ENCODE peak calls at places on chromosome 11, in four cellular contexts. K, C, T and G are unnamed samples.
A peak's percentile ranks its signal among the peaks of the same experiment; 100 is the strongest.

GRCh38 chr11:76736773-76737495 is 46.2 kb upstream of the TSKU start:
- DNase-seq in K (no peak), C (no peak), T (peak; percentile 23), G (no peak)

GRCh38 chr11:35036642-35037041 is 102.3 kb upstream of the CD44 start:
- DNase-seq in K (no peak), C (no peak), T (no peak), G (no peak)

GRCh38 chr11:66126808-66127555 is 56.9 kb downstream of the PACS1 start:
- DNase-seq in K (peak; percentile 59), C (peak; percentile 20), T (peak; percentile 39), G (no peak)

GRCh38 chr11:57290288-57290687 is 34.5 kb downstream of the TNKS1BP1 start:
- DNase-seq in K (no peak), C (no peak), T (no peak), G (no peak)

GRCh38 chr11:100467821-100468508 is 219.1 kb upstream of the ARHGAP42 start:
- DNase-seq in K (no peak), C (no peak), T (no peak), G (no peak)

GRCh38 chr11:79503028-79503427 is 62.2 kb upstream of the TENM4 start:
- DNase-seq in K (peak; percentile 23), C (no peak), T (no peak), G (no peak)

GRCh38 chr11:70135142-70136132 is 57.3 kb downstream of the ANO1 start:
- DNase-seq in K (no peak), C (no peak), T (no peak), G (no peak)

GRCh38 chr11:68649851-68650555 is 34.3 kb upstream of the GAL start:
- DNase-seq in K (no peak), C (no peak), T (no peak), G (no peak)

GRCh38 chr11:125514336-125515101 is 18.5 kb upstream of the FEZ1 start:
- DNase-seq in K (no peak), C (peak; percentile 55), T (no peak), G (peak; percentile 92)

GRCh38 chr11:17764446-17765218 is 30.1 kb downstream of the KCNC1 start:
- DNase-seq in K (no peak), C (no peak), T (no peak), G (no peak)

GRCh38 chr11:31959711-31960110 is 131.2 kb upstream of the RCN1 start:
- DNase-seq in K (no peak), C (no peak), T (no peak), G (no peak)

GRCh38 chr11:93133710-93134109 is 64.1 kb downstream of the SLC36A4 start:
- DNase-seq in K (no peak), C (no peak), T (no peak), G (no peak)

GRCh38 chr11:58813693-58814092 is 30.8 kb downstream of the GLYATL2 start:
- DNase-seq in K (no peak), C (no peak), T (no peak), G (peak; percentile 7)

GRCh38 chr11:58650496-58650895 is 28.0 kb downstream of the CNTF start:
- DNase-seq in K (no peak), C (no peak), T (no peak), G (no peak)

GRCh38 chr11:19919050-19919561 is 206.5 kb downstream of the NAV2 start:
- DNase-seq in K (peak; percentile 27), C (no peak), T (no peak), G (no peak)

DNA sequence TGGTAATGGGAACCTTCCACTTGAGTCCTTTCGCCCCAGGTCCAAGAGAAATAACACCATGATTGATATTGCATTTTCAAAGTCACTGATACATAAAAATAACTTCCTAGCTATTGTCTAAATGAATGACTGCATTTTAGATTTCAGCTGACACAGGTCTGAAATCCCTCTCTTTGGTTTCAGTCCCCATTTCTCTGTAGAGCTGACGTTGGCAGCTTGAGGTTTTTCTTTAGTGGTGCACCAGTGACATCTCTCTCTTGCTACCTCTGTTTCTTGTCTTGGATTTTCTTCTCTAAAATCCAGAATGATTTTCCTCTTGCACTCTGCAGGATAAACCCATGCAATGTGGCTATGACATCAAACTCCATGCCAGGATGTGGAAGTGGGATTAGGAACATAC is 31.7 kb upstream of the SORL1 start:
- DNase-seq in K (no peak), C (no peak), T (no peak), G (no peak)
- H3K4me3 ChIP-seq in K (no peak overlapping the region), C (no peak overlapping the region), T (no peak overlapping the region), G (no peak overlapping the region)

DNA sequence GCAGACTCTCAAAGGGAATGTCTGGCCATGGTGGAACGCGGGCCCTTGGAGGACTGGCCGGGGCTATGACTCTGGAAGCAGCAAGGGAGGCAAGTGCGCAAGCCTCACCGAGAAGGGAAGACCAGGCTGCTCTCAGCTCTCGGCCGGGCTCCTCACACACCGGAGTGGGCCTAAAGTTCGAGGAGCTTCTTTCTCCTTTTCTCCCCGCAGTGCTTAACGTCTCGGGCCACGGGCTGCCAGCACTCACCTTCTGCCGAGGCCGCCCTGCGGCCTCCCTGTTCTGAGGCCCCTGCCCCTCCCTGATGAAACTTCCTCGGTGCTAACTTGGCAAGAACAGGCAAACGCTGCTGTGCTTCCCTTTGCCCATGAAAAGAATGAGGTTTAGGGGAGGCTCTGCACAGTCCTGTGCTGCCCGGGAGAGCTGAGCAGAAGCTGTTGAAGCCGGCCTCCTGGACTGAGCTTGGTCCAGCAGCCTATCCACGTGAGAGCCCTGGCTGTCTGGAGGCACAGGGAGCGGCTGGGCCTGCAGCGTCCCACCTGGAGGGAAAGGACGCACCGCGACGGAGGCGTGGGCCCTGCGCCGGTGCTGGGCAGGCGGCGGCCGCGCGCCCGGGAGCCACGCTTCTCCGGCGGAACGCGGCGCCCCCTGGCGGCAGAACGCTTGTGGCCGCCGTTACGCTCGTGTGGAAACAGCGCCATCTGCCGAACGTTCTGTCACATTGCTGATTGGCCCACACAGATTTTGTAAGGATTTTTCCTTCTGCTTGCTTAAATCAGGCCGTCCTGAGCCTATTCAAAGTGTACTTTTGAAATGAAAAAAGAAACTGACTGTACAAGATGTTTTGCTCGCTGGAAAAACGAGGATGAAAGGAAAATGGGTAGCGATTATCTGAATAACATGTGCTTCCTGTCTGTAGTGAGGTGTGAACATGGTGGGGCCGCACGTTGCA is 65.0 kb upstream of the TMEM45B start:
- DNase-seq in K (peak; percentile 74), C (peak; percentile 52), T (peak; percentile 73), G (peak; percentile 70)
- H3K4me3 ChIP-seq in K (peak overlapping the region; percentile 24), C (peak overlapping the region; percentile 36), T (peak overlapping the region; percentile 40), G (peak overlapping the region; percentile 27)

GRCh38 chr11:61694971-61695706 is 14.9 kb downstream of the DAGLA start:
- DNase-seq in K (peak; percentile 65), C (no peak), T (peak; percentile 76), G (no peak)
- H3K4me3 ChIP-seq in K (no peak overlapping the region), C (peak overlapping the region; percentile 40), T (no peak overlapping the region), G (peak overlapping the region; percentile 36)

GRCh38 chr11:2532704-2533641 is 88.2 kb downstream of the KCNQ1 start:
- DNase-seq in K (peak; percentile 89), C (peak; percentile 76), T (peak; percentile 91), G (peak; percentile 92)
- H3K4me3 ChIP-seq in K (peak overlapping the region; percentile 3), C (no peak overlapping the region), T (peak overlapping the region; percentile 30), G (no peak overlapping the region)